ENCODE peak calls at places on chromosomes 1 and 21, in seven cellular contexts. K is HFF-Myc, G is neural progenitor cell, O is cardiac muscle cell, J is OCI-LY7, R is left ventricle myocardium inferior, M is astrocyte of the cerebellum. H is an unnamed sample.

GRCh38 chr1:17098440-17099317 is 20.6 kb downstream of the PADI2 start:
- DNase-seq in M (no peak), G (no peak), O (peak), J (no peak), K (no peak), R (no peak), H (no peak)

GRCh38 chr1:71796044-71796443 is 486.3 kb downstream of the NEGR1 start:
- DNase-seq in J (no peak), G (no peak), O (no peak), K (no peak), M (no peak), R (no peak), H (no peak)

GRCh38 chr1:223474804-223475203 is 81.6 kb downstream of the CCDC185 start:
- DNase-seq in J (no peak), M (no peak), K (no peak), G (no peak), O (no peak), R (no peak), H (no peak)

GRCh38 chr1:165645654-165646366 is 14.8 kb downstream of the MGST3 start:
- DNase-seq in J (no peak), G (no peak), M (no peak), K (no peak), O (no peak), R (peak), H (no peak)

GRCh38 chr1:93296555-93297154 is 49.1 kb upstream of the DR1 start:
- DNase-seq in O (peak), J (no peak), K (no peak), G (no peak), R (no peak), M (no peak), H (no peak)

GRCh38 chr21:37281993-37282392 is 14.9 kb upstream of the VPS26C start:
- DNase-seq in M (no peak), O (no peak), J (no peak), K (no peak), R (no peak), G (peak), H (no peak)

GRCh38 chr1:58548381-58548780 is 1.9 kb upstream of the OMA1 start:
- DNase-seq in O (peak), J (no peak), K (no peak), G (no peak), M (no peak), R (no peak), H (no peak)

GRCh38 chr1:29325675-29326074 is 89.4 kb downstream of the PTPRU start:
- DNase-seq in J (no peak), K (no peak), M (no peak), G (peak), O (no peak), R (peak), H (no peak)

GRCh38 chr1:180863158-180863775 is 49.4 kb upstream of the KIAA1614 start:
- DNase-seq in M (peak), K (peak), J (peak), G (peak), R (no peak), O (peak), H (no peak)

GRCh38 chr1:159421821-159422220 is 10.2 kb upstream of the OR10J4 start:
- DNase-seq in K (no peak), R (no peak), O (no peak), G (no peak), M (no peak), J (no peak), H (no peak)
- TF ChIP-seq CTCF in K (no peak), R (no peak), O (no peak), G (no peak), M (no peak), J (peak), H (no peak)

DNA sequence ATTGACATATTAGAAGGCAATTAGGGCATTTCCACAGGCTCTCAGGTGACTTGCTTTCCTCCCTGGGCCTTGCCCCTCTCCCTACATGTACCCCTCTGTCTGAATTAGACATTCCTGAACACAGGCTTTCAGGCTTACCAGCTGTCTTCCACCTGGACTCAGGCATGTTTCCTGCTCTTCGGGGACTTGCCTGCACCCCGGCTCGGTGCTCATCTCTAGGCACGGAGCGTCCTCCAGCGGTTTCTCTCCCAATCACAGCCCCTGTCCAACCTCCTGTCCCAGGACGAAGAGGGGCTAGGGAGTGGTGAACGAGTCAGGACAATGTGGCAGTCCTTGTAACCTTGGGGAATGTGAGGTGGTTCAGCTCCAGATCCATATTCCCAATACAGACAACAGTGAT is 4.2 kb downstream of the PROK1 start:
- DNase-seq in K (no peak), M (no peak), O (peak), R (no peak), G (peak), J (no peak), H (no peak)
- TF ChIP-seq CTCF in K (peak), M (no peak), O (peak), R (no peak), G (peak), J (peak), H (no peak)

DNA sequence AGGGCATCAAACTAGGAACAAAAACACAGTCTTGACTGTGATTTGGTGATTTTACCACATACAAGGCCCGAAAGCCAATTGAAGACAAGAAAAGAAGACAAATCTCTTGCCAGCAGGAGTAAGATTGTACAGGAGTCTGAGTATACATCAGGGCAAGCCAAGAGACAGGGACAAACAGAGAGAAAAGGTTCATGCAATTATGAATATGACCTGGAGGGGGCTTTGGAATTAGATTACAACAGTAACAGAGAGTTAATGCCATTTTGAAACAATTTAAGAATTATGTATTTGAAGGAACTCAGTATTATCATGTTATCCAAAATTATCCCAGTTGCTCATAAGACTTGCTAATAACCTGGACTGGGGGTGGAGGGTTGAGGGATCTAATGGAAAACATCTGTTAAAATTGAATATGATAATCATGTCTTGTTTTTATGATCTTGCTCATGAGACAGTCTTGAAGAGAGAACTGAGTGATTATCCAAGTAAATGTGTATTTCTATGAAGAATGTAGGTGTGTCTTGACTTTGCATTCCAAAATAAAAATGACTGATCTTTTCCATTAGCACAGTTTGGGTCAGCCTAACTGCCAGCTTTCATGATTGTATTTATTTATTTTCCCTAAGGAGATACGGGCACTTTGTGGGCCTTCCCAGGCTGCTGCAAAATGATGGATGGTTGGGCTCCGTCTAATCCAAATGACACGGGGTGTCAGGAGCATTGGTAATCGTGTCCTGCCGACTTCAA is 117.7 kb downstream of the ERG start:
- DNase-seq in G (no peak), M (no peak), O (peak), J (no peak), K (no peak), R (no peak), H (peak)
- TF ChIP-seq CTCF in G (peak), M (peak), O (peak), J (peak), K (no peak), R (peak), H (no peak)

GRCh38 chr21:31659286-31660133 is at the start of gene SOD1:
- DNase-seq in G (peak), O (peak), R (peak), M (peak), K (peak), J (peak), H (peak)
- TF ChIP-seq CTCF in G (no peak), O (no peak), R (peak), M (no peak), K (no peak), J (no peak), H (peak)

GRCh38 chr1:48869116-48869893 is 92.6 kb upstream of the BEND5 start:
- DNase-seq in G (peak), K (no peak), O (peak), J (no peak), R (peak), M (peak), H (no peak)
- TF ChIP-seq CTCF in G (peak), K (no peak), O (no peak), J (peak), R (no peak), M (peak), H (no peak)